ENCODE peak calls at places on chromosomes 3 and 15, in ten cellular contexts. One of them, this sample, is unnamed.

GRCh38 chr15:57376695-57377477 is 581 bp downstream of the CGNL1 start:
- DNase-seq in pancreas: peak; percentile 68
- DNase-seq in left lung: peak; percentile 47
- DNase-seq in heart left ventricle: peak; percentile 26
- DNase-seq in H9: peak; percentile 62
- DNase-seq in sigmoid colon: peak; percentile 63
- DNase-seq in K562: no peak
- DNase-seq in ovary: no peak
- DNase-seq in left ventricle myocardium inferior: peak; percentile 31
- DNase-seq in cardiac muscle cell: peak; percentile 39
- DNase-seq in this sample: peak; percentile 34

GRCh38 chr15:88193415-88193814 is 63.1 kb downstream of the NTRK3 start:
- DNase-seq in pancreas: no peak
- DNase-seq in left lung: no peak
- DNase-seq in heart left ventricle: no peak
- DNase-seq in H9: no peak
- DNase-seq in sigmoid colon: no peak
- DNase-seq in K562: peak; percentile 12
- DNase-seq in ovary: no peak
- DNase-seq in left ventricle myocardium inferior: no peak
- DNase-seq in cardiac muscle cell: no peak
- DNase-seq in this sample: no peak

GRCh38 chr3:43363621-43364266 is 77.4 kb downstream of the SNRK start:
- DNase-seq in pancreas: no peak
- DNase-seq in left lung: no peak
- DNase-seq in heart left ventricle: peak; percentile 78
- DNase-seq in H9: no peak
- DNase-seq in sigmoid colon: peak; percentile 84
- DNase-seq in K562: no peak
- DNase-seq in ovary: peak; percentile 88
- DNase-seq in left ventricle myocardium inferior: peak; percentile 75
- DNase-seq in cardiac muscle cell: peak; percentile 60
- DNase-seq in this sample: no peak

GRCh38 chr15:97984157-97984556 is 23.7 kb downstream of the ARRDC4 start:
- DNase-seq in pancreas: no peak
- DNase-seq in left lung: no peak
- DNase-seq in heart left ventricle: no peak
- DNase-seq in H9: no peak
- DNase-seq in sigmoid colon: no peak
- DNase-seq in K562: no peak
- DNase-seq in ovary: no peak
- DNase-seq in left ventricle myocardium inferior: no peak
- DNase-seq in cardiac muscle cell: no peak
- DNase-seq in this sample: no peak

GRCh38 chr3:99430348-99431134 is 207.9 kb upstream of the COL8A1 start:
- DNase-seq in pancreas: no peak
- DNase-seq in left lung: no peak
- DNase-seq in heart left ventricle: no peak
- DNase-seq in H9: no peak
- DNase-seq in sigmoid colon: no peak
- DNase-seq in K562: no peak
- DNase-seq in ovary: no peak
- DNase-seq in left ventricle myocardium inferior: no peak
- DNase-seq in cardiac muscle cell: no peak
- DNase-seq in this sample: no peak

GRCh38 chr15:45573961-45574629 is 13.1 kb upstream of the BLOC1S6 start:
- DNase-seq in pancreas: no peak
- DNase-seq in left lung: no peak
- DNase-seq in heart left ventricle: no peak
- DNase-seq in H9: peak; percentile 91
- DNase-seq in sigmoid colon: no peak
- DNase-seq in K562: peak; percentile 35
- DNase-seq in ovary: no peak
- DNase-seq in left ventricle myocardium inferior: no peak
- DNase-seq in cardiac muscle cell: peak; percentile 6
- DNase-seq in this sample: peak; percentile 54

GRCh38 chr3:10528046-10528445 is 22.7 kb upstream of the ATP2B2 start:
- DNase-seq in pancreas: no peak
- DNase-seq in left lung: no peak
- DNase-seq in heart left ventricle: no peak
- DNase-seq in H9: no peak
- DNase-seq in sigmoid colon: peak; percentile 27
- DNase-seq in K562: no peak
- DNase-seq in ovary: no peak
- DNase-seq in left ventricle myocardium inferior: no peak
- DNase-seq in cardiac muscle cell: no peak
- DNase-seq in this sample: no peak

GRCh38 chr3:127215714-127216414 is 22.9 kb downstream of the PRR23E start:
- DNase-seq in pancreas: no peak
- DNase-seq in left lung: no peak
- DNase-seq in heart left ventricle: no peak
- DNase-seq in H9: no peak
- DNase-seq in sigmoid colon: no peak
- DNase-seq in K562: no peak
- DNase-seq in ovary: no peak
- DNase-seq in left ventricle myocardium inferior: no peak
- DNase-seq in cardiac muscle cell: no peak
- DNase-seq in this sample: no peak

GRCh38 chr15:94677202-94677790 is 445.9 kb downstream of the MCTP2 start:
- DNase-seq in pancreas: no peak
- DNase-seq in left lung: no peak
- DNase-seq in heart left ventricle: no peak
- DNase-seq in H9: no peak
- DNase-seq in sigmoid colon: no peak
- DNase-seq in K562: no peak
- DNase-seq in ovary: no peak
- DNase-seq in left ventricle myocardium inferior: no peak
- DNase-seq in cardiac muscle cell: no peak
- DNase-seq in this sample: no peak

GRCh38 chr3:25448750-25449684 is 21.0 kb downstream of the RARB start:
- DNase-seq in pancreas: peak; percentile 57
- DNase-seq in left lung: peak; percentile 79
- DNase-seq in heart left ventricle: peak; percentile 88
- DNase-seq in H9: peak; percentile 36
- DNase-seq in sigmoid colon: peak; percentile 93
- DNase-seq in K562: no peak
- DNase-seq in ovary: peak; percentile 76
- DNase-seq in left ventricle myocardium inferior: peak; percentile 92
- DNase-seq in cardiac muscle cell: peak; percentile 91
- DNase-seq in this sample: no peak

GRCh38 chr3:17755836-17756235 is 13.4 kb upstream of the TBC1D5 start:
- DNase-seq in pancreas: no peak
- DNase-seq in left lung: no peak
- DNase-seq in heart left ventricle: no peak
- DNase-seq in H9: no peak
- DNase-seq in sigmoid colon: no peak
- DNase-seq in K562: no peak
- DNase-seq in ovary: no peak
- DNase-seq in left ventricle myocardium inferior: no peak
- DNase-seq in cardiac muscle cell: no peak
- DNase-seq in this sample: no peak

GRCh38 chr15:82895983-82896382 is 56.5 kb downstream of the HOMER2 start:
- DNase-seq in pancreas: peak; percentile 7
- DNase-seq in left lung: no peak
- DNase-seq in heart left ventricle: no peak
- DNase-seq in H9: no peak
- DNase-seq in sigmoid colon: no peak
- DNase-seq in K562: no peak
- DNase-seq in ovary: no peak
- DNase-seq in left ventricle myocardium inferior: no peak
- DNase-seq in cardiac muscle cell: no peak
- DNase-seq in this sample: no peak

GRCh38 chr3:62837145-62837787 is 38.0 kb downstream of the CADPS start:
- DNase-seq in pancreas: no peak
- DNase-seq in left lung: no peak
- DNase-seq in heart left ventricle: no peak
- DNase-seq in H9: no peak
- DNase-seq in sigmoid colon: no peak
- DNase-seq in K562: no peak
- DNase-seq in ovary: no peak
- DNase-seq in left ventricle myocardium inferior: no peak
- DNase-seq in cardiac muscle cell: no peak
- DNase-seq in this sample: no peak

GRCh38 chr3:62832569-62832968 is 42.6 kb downstream of the CADPS start:
- DNase-seq in pancreas: no peak
- DNase-seq in left lung: no peak
- DNase-seq in heart left ventricle: no peak
- DNase-seq in H9: no peak
- DNase-seq in sigmoid colon: no peak
- DNase-seq in K562: no peak
- DNase-seq in ovary: no peak
- DNase-seq in left ventricle myocardium inferior: no peak
- DNase-seq in cardiac muscle cell: no peak
- DNase-seq in this sample: no peak

GRCh38 chr3:62827550-62827949 is 47.7 kb downstream of the CADPS start:
- DNase-seq in pancreas: no peak
- DNase-seq in left lung: no peak
- DNase-seq in heart left ventricle: no peak
- DNase-seq in H9: no peak
- DNase-seq in sigmoid colon: no peak
- DNase-seq in K562: no peak
- DNase-seq in ovary: no peak
- DNase-seq in left ventricle myocardium inferior: no peak
- DNase-seq in cardiac muscle cell: no peak
- DNase-seq in this sample: no peak

GRCh38 chr3:62835594-62836236 is 39.5 kb downstream of the CADPS start:
- DNase-seq in pancreas: no peak
- DNase-seq in left lung: no peak
- DNase-seq in heart left ventricle: no peak
- DNase-seq in H9: no peak
- DNase-seq in sigmoid colon: no peak
- DNase-seq in K562: no peak
- DNase-seq in ovary: no peak
- DNase-seq in left ventricle myocardium inferior: no peak
- DNase-seq in cardiac muscle cell: no peak
- DNase-seq in this sample: no peak

GRCh38 chr3:62833538-62833937 is 41.7 kb downstream of the CADPS start:
- DNase-seq in pancreas: no peak
- DNase-seq in left lung: no peak
- DNase-seq in heart left ventricle: no peak
- DNase-seq in H9: no peak
- DNase-seq in sigmoid colon: no peak
- DNase-seq in K562: peak; percentile 5
- DNase-seq in ovary: no peak
- DNase-seq in left ventricle myocardium inferior: no peak
- DNase-seq in cardiac muscle cell: no peak
- DNase-seq in this sample: no peak
- TF ChIP-seq CTCF in pancreas: no peak
- TF ChIP-seq CTCF in left lung: no peak
- TF ChIP-seq CTCF in heart left ventricle: peak; percentile 16
- TF ChIP-seq CTCF in H9: peak; percentile 81
- TF ChIP-seq CTCF in sigmoid colon: no peak
- TF ChIP-seq CTCF in K562: no peak
- TF ChIP-seq CTCF in ovary: no peak
- TF ChIP-seq CTCF in left ventricle myocardium inferior: peak; percentile 49
- TF ChIP-seq CTCF in cardiac muscle cell: peak; percentile 6
- TF ChIP-seq CTCF in this sample: peak; percentile 24

GRCh38 chr15:85408270-85408746 is 27.9 kb downstream of the AKAP13 start:
- DNase-seq in pancreas: no peak
- DNase-seq in left lung: no peak
- DNase-seq in heart left ventricle: no peak
- DNase-seq in H9: no peak
- DNase-seq in sigmoid colon: no peak
- DNase-seq in K562: no peak
- DNase-seq in ovary: no peak
- DNase-seq in left ventricle myocardium inferior: no peak
- DNase-seq in cardiac muscle cell: no peak
- DNase-seq in this sample: no peak
- H3K4me1 ChIP-seq in pancreas: peaks cover 39% of the 10 kb centered on the region
- H3K4me1 ChIP-seq in left lung: peaks cover 73% of the 10 kb centered on the region
- H3K4me1 ChIP-seq in heart left ventricle: peaks cover 71% of the 10 kb centered on the region
- H3K4me1 ChIP-seq in H9: peaks cover 4% of the 10 kb centered on the region
- H3K4me1 ChIP-seq in sigmoid colon: no peaks in the 10 kb centered on the region
- H3K4me1 ChIP-seq in K562: no peaks in the 10 kb centered on the region
- H3K4me1 ChIP-seq in ovary: peaks cover 15% of the 10 kb centered on the region
- H3K4me1 ChIP-seq in left ventricle myocardium inferior: peaks cover 92% of the 10 kb centered on the region
- H3K4me1 ChIP-seq in cardiac muscle cell: peaks cover 21% of the 10 kb centered on the region
- H3K4me1 ChIP-seq in this sample: peaks cover 27% of the 10 kb centered on the region

DNA sequence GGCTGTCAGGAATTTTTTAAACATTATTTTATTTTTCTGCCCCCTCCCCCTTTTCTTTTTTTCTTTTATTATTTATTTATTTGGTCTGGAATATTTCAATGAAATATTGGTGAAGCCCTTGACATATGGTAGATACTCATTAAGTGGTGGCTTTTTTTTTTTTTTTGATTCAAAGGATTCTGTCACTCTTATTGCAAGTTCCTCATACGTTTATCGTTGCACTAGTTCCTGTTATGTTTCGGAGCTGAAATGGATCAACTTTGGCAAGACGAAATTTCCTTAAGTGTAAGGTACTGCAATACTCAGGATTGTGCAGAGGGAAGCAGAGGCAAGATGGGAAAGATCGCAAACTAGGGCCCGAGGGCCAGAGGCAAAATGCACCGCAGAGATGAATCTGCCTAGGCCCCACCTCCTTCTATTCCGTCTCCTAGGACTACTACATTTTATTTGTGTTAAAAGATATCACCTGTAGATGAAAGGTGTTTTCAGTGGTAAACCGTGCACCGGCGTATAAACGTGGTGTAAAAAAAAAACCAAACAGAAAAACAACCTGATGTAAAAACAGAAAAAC is 402 bp downstream of the RNU6-1 start:
- DNase-seq in pancreas: no peak
- DNase-seq in left lung: no peak
- DNase-seq in heart left ventricle: no peak
- DNase-seq in H9: no peak
- DNase-seq in sigmoid colon: peak; percentile 60
- DNase-seq in K562: peak; percentile 71
- DNase-seq in ovary: no peak
- DNase-seq in left ventricle myocardium inferior: no peak
- DNase-seq in cardiac muscle cell: peak; percentile 58
- DNase-seq in this sample: peak; percentile 58
- H3K27me3 ChIP-seq in pancreas: no peaks in the 10 kb centered on the region
- H3K27me3 ChIP-seq in left lung: peaks cover 18% of the 10 kb centered on the region
- H3K27me3 ChIP-seq in heart left ventricle: peaks cover 19% of the 10 kb centered on the region
- H3K27me3 ChIP-seq in H9: peaks cover 36% of the 10 kb centered on the region
- H3K27me3 ChIP-seq in sigmoid colon: peaks cover 18% of the 10 kb centered on the region
- H3K27me3 ChIP-seq in K562: no peaks in the 10 kb centered on the region
- H3K27me3 ChIP-seq in ovary: no peaks in the 10 kb centered on the region
- H3K27me3 ChIP-seq in left ventricle myocardium inferior: peaks cover 18% of the 10 kb centered on the region
- H3K27me3 ChIP-seq in cardiac muscle cell: peaks cover 46% of the 10 kb centered on the region
- H3K27me3 ChIP-seq in this sample: no peaks in the 10 kb centered on the region

DNA sequence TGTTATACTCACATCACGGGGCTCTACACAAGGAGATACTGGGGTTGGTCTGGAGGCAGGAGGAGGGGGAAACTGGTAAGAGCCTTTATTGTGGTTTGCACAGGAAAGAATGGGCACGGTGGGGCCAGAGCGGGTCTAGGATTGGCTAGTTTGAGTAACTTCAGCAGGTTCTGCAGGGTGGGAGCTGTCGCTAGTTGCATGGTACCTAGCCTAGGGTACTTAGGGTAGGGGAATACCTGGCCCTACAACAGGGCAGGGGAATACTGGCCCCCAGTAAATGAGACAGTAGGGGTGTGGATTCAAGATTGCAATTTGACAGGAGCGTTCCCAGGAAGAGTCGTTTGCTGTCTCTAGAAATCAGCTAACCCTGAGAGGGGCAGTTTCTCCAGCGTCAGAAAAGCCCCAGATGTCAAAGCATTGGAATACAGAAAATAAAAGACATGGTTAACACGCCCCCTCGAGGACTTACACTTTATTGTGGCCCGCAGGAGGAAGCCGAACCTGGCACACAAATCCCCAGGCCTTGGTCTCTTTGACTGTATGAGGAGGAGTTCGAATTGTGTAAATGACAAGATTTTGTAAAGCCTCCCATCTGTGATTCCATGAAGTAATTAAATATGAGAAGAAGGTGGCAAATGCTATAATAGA is 32.0 kb downstream of the ST8SIA2 start:
- DNase-seq in pancreas: no peak
- DNase-seq in left lung: no peak
- DNase-seq in heart left ventricle: no peak
- DNase-seq in H9: peak; percentile 40
- DNase-seq in sigmoid colon: no peak
- DNase-seq in K562: no peak
- DNase-seq in ovary: no peak
- DNase-seq in left ventricle myocardium inferior: no peak
- DNase-seq in cardiac muscle cell: no peak
- DNase-seq in this sample: no peak
- TF ChIP-seq CTCF in pancreas: no peak
- TF ChIP-seq CTCF in left lung: no peak
- TF ChIP-seq CTCF in heart left ventricle: no peak
- TF ChIP-seq CTCF in H9: peak; percentile 57
- TF ChIP-seq CTCF in sigmoid colon: no peak
- TF ChIP-seq CTCF in K562: peak; percentile 19
- TF ChIP-seq CTCF in ovary: no peak
- TF ChIP-seq CTCF in left ventricle myocardium inferior: no peak
- TF ChIP-seq CTCF in cardiac muscle cell: no peak
- TF ChIP-seq CTCF in this sample: no peak

This sample was measured in Caco-2.